ENCODE peak calls at places on chromosomes 7 and 10, in ten cellular contexts. U, E, M, G, S, P, T, Z, C and D are unnamed samples.

GRCh38 chr7:3552499-3552898 is 251.4 kb downstream of the SDK1 start:
- DNase-seq in M (no peak), U (peak; percentile 23), T (no peak), C (peak; percentile 63), G (no peak), E (no peak), S (no peak), Z (no peak), P (no peak), D (peak; percentile 35)

GRCh38 chr7:138257459-138258193 is 181.4 kb downstream of the AKR1D1 start:
- DNase-seq in S (no peak), U (no peak), M (no peak), Z (no peak), P (no peak), T (no peak), C (no peak), E (no peak), G (no peak), D (no peak)

GRCh38 chr10:118041316-118041715 is 5.4 kb downstream of the RAB11FIP2 start:
- DNase-seq in E (no peak), T (no peak), Z (no peak), C (peak; percentile 11), G (no peak), S (no peak), U (peak; percentile 53), P (no peak), M (no peak), D (no peak)

GRCh38 chr7:73361340-73361739 is 33.4 kb downstream of the FKBP6 start:
- DNase-seq in E (no peak), Z (no peak), U (no peak), T (no peak), P (no peak), G (no peak), C (no peak), M (no peak), S (no peak), D (no peak)

GRCh38 chr7:19114591-19114855 is 2.9 kb downstream of the TWIST1 start:
- DNase-seq in Z (no peak), C (no peak), M (no peak), U (no peak), E (no peak), G (no peak), T (no peak), S (no peak), P (no peak), D (no peak)

GRCh38 chr10:73577788-73578187 is 13.4 kb downstream of the USP54 start:
- DNase-seq in M (no peak), G (no peak), C (peak; percentile 83), S (peak; percentile 72), T (no peak), U (peak; percentile 78), E (no peak), P (no peak), Z (no peak), D (no peak)

GRCh38 chr10:122733450-122733849 is 33.8 kb upstream of the C10orf120 start:
- DNase-seq in U (no peak), E (no peak), T (no peak), G (no peak), S (no peak), P (no peak), Z (no peak), M (no peak), C (no peak), D (no peak)

GRCh38 chr10:73537709-73538108 is 41.9 kb upstream of the PPP3CB start:
- DNase-seq in E (no peak), P (no peak), G (no peak), T (no peak), C (no peak), M (no peak), U (no peak), Z (no peak), S (no peak), D (no peak)

GRCh38 chr7:110386006-110386405 is 704.9 kb upstream of the LRRN3 start:
- DNase-seq in S (no peak), Z (no peak), M (no peak), P (no peak), C (peak; percentile 27), U (no peak), G (no peak), E (no peak), T (no peak), D (no peak)

GRCh38 chr10:23338886-23339285 is 5.7 kb downstream of the C10orf67 start:
- DNase-seq in M (no peak), T (no peak), U (no peak), S (no peak), C (no peak), G (no peak), E (no peak), Z (no peak), P (no peak), D (no peak)

GRCh38 chr10:36759111-36759805 is 366.1 kb upstream of the ANKRD30A start:
- DNase-seq in E (no peak), M (no peak), S (no peak), P (no peak), Z (no peak), G (no peak), U (peak; percentile 37), T (no peak), C (peak; percentile 56), D (no peak)

GRCh38 chr7:44225566-44226395 is 25.0 kb downstream of the YKT6 start:
- DNase-seq in Z (no peak), C (no peak), T (no peak), S (no peak), U (peak; percentile 35), M (no peak), E (no peak), G (no peak), P (no peak), D (no peak)

GRCh38 chr10:93859049-93859655 is 34.6 kb upstream of the SLC35G1 start:
- DNase-seq in C (no peak), U (peak; percentile 26), T (no peak), S (no peak), P (no peak), G (no peak), E (no peak), M (no peak), Z (no peak), D (no peak)

GRCh38 chr10:83166344-83166743 is 973.0 kb upstream of the GHITM start:
- DNase-seq in G (no peak), U (no peak), P (no peak), E (no peak), M (no peak), T (no peak), S (no peak), C (peak; percentile 25), Z (no peak), D (no peak)

GRCh38 chr7:138979226-138979979 is 1.8 kb downstream of the KIAA1549 start:
- DNase-seq in C (peak; percentile 9), G (peak; percentile 13), P (no peak), S (no peak), Z (no peak), U (peak; percentile 21), E (no peak), M (no peak), T (peak; percentile 43), D (no peak)

GRCh38 chr10:8061274-8062211 is 7.1 kb downstream of the GATA3 start:
- DNase-seq in U (no peak), E (peak; percentile 82), Z (no peak), C (peak; percentile 55), G (peak; percentile 72), P (no peak), M (no peak), T (peak; percentile 43), S (no peak), D (no peak)

GRCh38 chr7:37495574-37496184 is 47.0 kb upstream of the ELMO1 start:
- DNase-seq in M (no peak), E (no peak), T (peak; percentile 44), C (peak; percentile 25), U (peak; percentile 59), S (no peak), P (peak; percentile 11), Z (no peak), G (no peak), D (no peak)

GRCh38 chr7:15504376-15504775 is 57.4 kb downstream of the AGMO start:
- DNase-seq in U (no peak), G (no peak), E (no peak), P (no peak), C (no peak), Z (no peak), T (no peak), S (no peak), M (no peak), D (no peak)

GRCh38 chr10:50550291-50550839 is 73.4 kb downstream of the SGMS1 start:
- DNase-seq in C (no peak), T (no peak), G (no peak), M (no peak), Z (no peak), P (no peak), S (no peak), E (no peak), U (no peak), D (no peak)

GRCh38 chr10:4623757-4624420 is 202.1 kb upstream of the AKR1E2 start:
- DNase-seq in P (no peak), G (no peak), M (no peak), E (no peak), U (no peak), S (no peak), C (peak; percentile 30), Z (no peak), T (no peak), D (no peak)

GRCh38 chr7:73615886-73616285 is 8.4 kb downstream of the MLXIPL start:
- DNase-seq in C (no peak), P (no peak), Z (no peak), M (no peak), G (no peak), E (no peak), U (no peak), T (no peak), S (no peak), D (no peak)

GRCh38 chr7:23062452-23062851 is 43.1 kb upstream of the KLHL7 start:
- DNase-seq in E (no peak), M (no peak), Z (no peak), C (peak; percentile 97), P (no peak), S (no peak), G (no peak), T (no peak), U (peak; percentile 83), D (no peak)

GRCh38 chr7:25496394-25497103 is 268.3 kb upstream of the NPVF start:
- DNase-seq in S (no peak), G (no peak), E (no peak), Z (no peak), M (no peak), U (no peak), C (no peak), T (no peak), P (peak; percentile 66), D (no peak)

GRCh38 chr7:129218514-129219036 is 6.3 kb upstream of the AHCYL2 start:
- DNase-seq in Z (peak; percentile 74), M (peak; percentile 65), E (peak; percentile 91), G (peak; percentile 84), T (peak; percentile 82), C (peak; percentile 72), P (peak; percentile 87), S (peak; percentile 79), U (peak; percentile 91), D (peak; percentile 82)

GRCh38 chr10:87552248-87552914 is 47.7 kb downstream of the MINPP1 start:
- DNase-seq in Z (no peak), P (no peak), M (no peak), C (peak; percentile 16), G (no peak), S (no peak), T (no peak), U (no peak), E (no peak), D (no peak)

GRCh38 chr10:682931-683447 is 6.5 kb downstream of the DIP2C start:
- DNase-seq in E (no peak), T (no peak), S (no peak), U (no peak), M (no peak), C (no peak), G (no peak), P (no peak), Z (no peak), D (no peak)

GRCh38 chr7:151375530-151376217 is 34.1 kb downstream of the NUB1 start:
- DNase-seq in C (no peak), P (no peak), M (no peak), U (no peak), Z (no peak), G (no peak), T (peak; percentile 17), E (no peak), S (no peak), D (no peak)

GRCh38 chr10:69498711-69499471 is 47.6 kb downstream of the TSPAN15 start:
- DNase-seq in G (no peak), S (peak; percentile 38), Z (peak; percentile 36), C (no peak), P (no peak), E (peak; percentile 44), M (no peak), T (no peak), U (peak; percentile 25), D (no peak)